ENCODE peak calls at places on chromosomes 5 and 9, in five cellular contexts. One of them, this sample, is unnamed. For H3K4me1, the result is how much of the 10 kb centered on the place peaks cover.

GRCh38 chr5:77995793-77996409 is 219.8 kb upstream of the TBCA start:
- DNase-seq in IMR-90: no peak
- DNase-seq in ovary: no peak
- DNase-seq in pancreas: no peak
- DNase-seq in tibial nerve: no peak
- DNase-seq in this sample: no peak

GRCh38 chr9:128456613-128457061 is 831 bp downstream of the ODF2 start:
- DNase-seq in tibial nerve: peak
- DNase-seq in IMR-90: peak
- DNase-seq in pancreas: peak
- DNase-seq in ovary: peak
- DNase-seq in this sample: peak

GRCh38 chr9:87714819-87715218 is 11.1 kb upstream of the CTSL start:
- DNase-seq in ovary: peak
- DNase-seq in tibial nerve: peak
- DNase-seq in IMR-90: peak
- DNase-seq in pancreas: no peak
- DNase-seq in this sample: no peak

GRCh38 chr5:96808868-96809558 is 1.3 kb upstream of the ERAP1 start:
- DNase-seq in ovary: no peak
- DNase-seq in tibial nerve: no peak
- DNase-seq in pancreas: no peak
- DNase-seq in IMR-90: no peak
- DNase-seq in this sample: no peak

GRCh38 chr9:32703635-32704034 is 68.2 kb upstream of the TAF1L start:
- DNase-seq in ovary: no peak
- DNase-seq in IMR-90: no peak
- DNase-seq in tibial nerve: no peak
- DNase-seq in pancreas: no peak
- DNase-seq in this sample: no peak

GRCh38 chr9:127788337-127789011 is 2.6 kb downstream of the CDK9 start:
- DNase-seq in pancreas: peak
- DNase-seq in IMR-90: no peak
- DNase-seq in tibial nerve: no peak
- DNase-seq in ovary: no peak
- DNase-seq in this sample: no peak

GRCh38 chr5:369151-369939 is 47.8 kb downstream of the AHRR start:
- DNase-seq in IMR-90: peak
- DNase-seq in tibial nerve: peak
- DNase-seq in pancreas: no peak
- DNase-seq in ovary: no peak
- DNase-seq in this sample: no peak

GRCh38 chr9:138099803-138100598 is 222.4 kb downstream of the CACNA1B start:
- DNase-seq in ovary: no peak
- DNase-seq in IMR-90: no peak
- DNase-seq in tibial nerve: no peak
- DNase-seq in pancreas: peak
- DNase-seq in this sample: no peak

GRCh38 chr5:32439086-32439642 is 5.4 kb downstream of the ZFR start:
- DNase-seq in IMR-90: no peak
- DNase-seq in pancreas: no peak
- DNase-seq in tibial nerve: no peak
- DNase-seq in ovary: no peak
- DNase-seq in this sample: no peak

GRCh38 chr5:179325296-179326031 is 19.8 kb downstream of the ADAMTS2 start:
- DNase-seq in IMR-90: no peak
- DNase-seq in ovary: no peak
- DNase-seq in pancreas: peak
- DNase-seq in tibial nerve: no peak
- DNase-seq in this sample: peak

GRCh38 chr9:126147620-126148522 is 178.8 kb upstream of the MVB12B start:
- DNase-seq in ovary: no peak
- DNase-seq in tibial nerve: peak
- DNase-seq in IMR-90: no peak
- DNase-seq in pancreas: no peak
- DNase-seq in this sample: no peak

GRCh38 chr9:97419315-97419867 is 7.5 kb downstream of the TDRD7 start:
- DNase-seq in tibial nerve: no peak
- DNase-seq in ovary: no peak
- DNase-seq in pancreas: no peak
- DNase-seq in IMR-90: peak
- DNase-seq in this sample: no peak

GRCh38 chr9:89603629-89604462 is 966 bp upstream of the GADD45G start:
- DNase-seq in ovary: peak
- DNase-seq in tibial nerve: peak
- DNase-seq in pancreas: peak
- DNase-seq in IMR-90: peak
- DNase-seq in this sample: no peak

GRCh38 chr9:116687762-116688160 is 656 bp downstream of the TRIM32 start:
- DNase-seq in IMR-90: no peak
- DNase-seq in pancreas: no peak
- DNase-seq in ovary: no peak
- DNase-seq in tibial nerve: no peak
- DNase-seq in this sample: no peak

GRCh38 chr9:91422832-91423711 is 560 bp downstream of the NFIL3 start:
- DNase-seq in pancreas: peak
- DNase-seq in IMR-90: peak
- DNase-seq in tibial nerve: peak
- DNase-seq in ovary: peak
- DNase-seq in this sample: no peak

GRCh38 chr9:135484460-135485277 is 5.1 kb downstream of the PPP1R26 start:
- DNase-seq in tibial nerve: no peak
- DNase-seq in pancreas: no peak
- DNase-seq in IMR-90: no peak
- DNase-seq in ovary: no peak
- DNase-seq in this sample: no peak

GRCh38 chr5:50768650-50769049 is 102.2 kb downstream of the PARP8 start:
- DNase-seq in IMR-90: no peak
- DNase-seq in ovary: no peak
- DNase-seq in tibial nerve: no peak
- DNase-seq in pancreas: no peak
- DNase-seq in this sample: no peak

GRCh38 chr5:135127604-135128240 is 93.7 kb upstream of the PITX1 start:
- DNase-seq in IMR-90: peak
- DNase-seq in tibial nerve: no peak
- DNase-seq in pancreas: no peak
- DNase-seq in ovary: no peak
- DNase-seq in this sample: peak

GRCh38 chr9:104745852-104746251 is 1.6 kb upstream of the NIPSNAP3A start:
- DNase-seq in tibial nerve: no peak
- DNase-seq in IMR-90: no peak
- DNase-seq in pancreas: no peak
- DNase-seq in ovary: no peak
- DNase-seq in this sample: no peak

GRCh38 chr5:174320051-174320450 is 274.5 kb downstream of the NSG2 start:
- DNase-seq in tibial nerve: no peak
- DNase-seq in pancreas: no peak
- DNase-seq in IMR-90: no peak
- DNase-seq in ovary: no peak
- DNase-seq in this sample: no peak

GRCh38 chr5:156581725-156582124 is 254.8 kb downstream of the SGCD start:
- DNase-seq in pancreas: no peak
- DNase-seq in tibial nerve: no peak
- DNase-seq in ovary: no peak
- DNase-seq in IMR-90: no peak
- DNase-seq in this sample: no peak

GRCh38 chr5:65828507-65828906 is 97.9 kb upstream of the ERBIN start:
- DNase-seq in IMR-90: peak
- DNase-seq in ovary: no peak
- DNase-seq in tibial nerve: no peak
- DNase-seq in pancreas: no peak
- DNase-seq in this sample: no peak

GRCh38 chr9:33354651-33355211 is 47.6 kb downstream of the AQP7 start:
- DNase-seq in tibial nerve: no peak
- DNase-seq in pancreas: no peak
- DNase-seq in ovary: peak
- DNase-seq in IMR-90: peak
- DNase-seq in this sample: no peak

GRCh38 chr9:78566948-78567675 is 270.2 kb downstream of the PSAT1 start:
- DNase-seq in pancreas: no peak
- DNase-seq in tibial nerve: no peak
- DNase-seq in IMR-90: peak
- DNase-seq in ovary: no peak
- DNase-seq in this sample: no peak

GRCh38 chr9:109717342-109717741 is 62.7 kb upstream of the PALM2AKAP2 start:
- DNase-seq in ovary: no peak
- DNase-seq in tibial nerve: no peak
- DNase-seq in IMR-90: peak
- DNase-seq in pancreas: no peak
- DNase-seq in this sample: no peak

GRCh38 chr9:105957830-105958229 is 263.5 kb downstream of the TMEM38B start:
- DNase-seq in ovary: no peak
- DNase-seq in tibial nerve: no peak
- DNase-seq in pancreas: no peak
- DNase-seq in IMR-90: no peak
- DNase-seq in this sample: no peak

GRCh38 chr5:11504083-11504785 is 400.0 kb downstream of the CTNND2 start:
- DNase-seq in ovary: no peak
- DNase-seq in IMR-90: no peak
- DNase-seq in tibial nerve: no peak
- DNase-seq in pancreas: no peak
- DNase-seq in this sample: no peak

GRCh38 chr9:91817493-91818225 is 132.4 kb downstream of the ROR2 start:
- DNase-seq in IMR-90: peak
- DNase-seq in tibial nerve: no peak
- DNase-seq in pancreas: no peak
- DNase-seq in ovary: peak
- DNase-seq in this sample: no peak

GRCh38 chr5:109939109-109939682 is 249.5 kb downstream of the MAN2A1 start:
- DNase-seq in IMR-90: peak
- DNase-seq in tibial nerve: no peak
- DNase-seq in pancreas: no peak
- DNase-seq in ovary: no peak
- DNase-seq in this sample: no peak

GRCh38 chr9:346114-346513 is 131.4 kb downstream of the DOCK8 start:
- DNase-seq in ovary: no peak
- DNase-seq in tibial nerve: no peak
- DNase-seq in pancreas: no peak
- DNase-seq in IMR-90: no peak
- DNase-seq in this sample: no peak

GRCh38 chr5:98268162-98268860 is 505.2 kb upstream of the RGMB start:
- DNase-seq in pancreas: no peak
- DNase-seq in tibial nerve: no peak
- DNase-seq in IMR-90: no peak
- DNase-seq in ovary: no peak
- DNase-seq in this sample: no peak

GRCh38 chr5:42591026-42591425 is 165.6 kb upstream of the CCDC152 start:
- DNase-seq in ovary: peak
- DNase-seq in IMR-90: no peak
- DNase-seq in pancreas: no peak
- DNase-seq in tibial nerve: no peak
- DNase-seq in this sample: no peak

GRCh38 chr9:79630521-79631403 is 59.0 kb downstream of the TLE4 start:
- DNase-seq in pancreas: no peak
- DNase-seq in IMR-90: no peak
- DNase-seq in ovary: no peak
- DNase-seq in tibial nerve: no peak
- DNase-seq in this sample: no peak

GRCh38 chr9:26462213-26462612 is 430.4 kb downstream of the CAAP1 start:
- DNase-seq in pancreas: no peak
- DNase-seq in IMR-90: no peak
- DNase-seq in tibial nerve: no peak
- DNase-seq in ovary: no peak
- DNase-seq in this sample: no peak

GRCh38 chr5:7869474-7870136 is 657 bp downstream of the MTRR start:
- DNase-seq in tibial nerve: no peak
- DNase-seq in ovary: no peak
- DNase-seq in pancreas: no peak
- DNase-seq in IMR-90: no peak
- DNase-seq in this sample: no peak

GRCh38 chr5:117788596-117788995 is 1199.8 kb downstream of the DTWD2 start:
- DNase-seq in tibial nerve: no peak
- DNase-seq in pancreas: no peak
- DNase-seq in IMR-90: peak
- DNase-seq in ovary: no peak
- DNase-seq in this sample: no peak
- H3K4me1 ChIP-seq in tibial nerve: under half
- H3K4me1 ChIP-seq in pancreas: under half
- H3K4me1 ChIP-seq in IMR-90: under half
- H3K4me1 ChIP-seq in ovary: under half
- H3K4me1 ChIP-seq in this sample: under half

GRCh38 chr9:29969856-29970647 is 2396.8 kb upstream of the C9orf72 start:
- DNase-seq in ovary: no peak
- DNase-seq in tibial nerve: no peak
- DNase-seq in pancreas: peak
- DNase-seq in IMR-90: no peak
- DNase-seq in this sample: no peak
- TF ChIP-seq CTCF in ovary: no peak
- TF ChIP-seq CTCF in tibial nerve: no peak
- TF ChIP-seq CTCF in pancreas: no peak
- TF ChIP-seq CTCF in IMR-90: no peak
- TF ChIP-seq CTCF in this sample: no peak

GRCh38 chr9:4110562-4110961 is 189.3 kb downstream of the GLIS3 start:
- DNase-seq in tibial nerve: no peak
- DNase-seq in IMR-90: no peak
- DNase-seq in ovary: no peak
- DNase-seq in pancreas: no peak
- DNase-seq in this sample: no peak
- H3K4me3 ChIP-seq in tibial nerve: no peak
- H3K4me3 ChIP-seq in IMR-90: no peak
- H3K4me3 ChIP-seq in ovary: no peak
- H3K4me3 ChIP-seq in pancreas: no peak
- H3K4me3 ChIP-seq in this sample: no peak

GRCh38 chr5:151707566-151707965 is 20.9 kb upstream of the SPARC start:
- DNase-seq in ovary: no peak
- DNase-seq in tibial nerve: no peak
- DNase-seq in pancreas: no peak
- DNase-seq in IMR-90: no peak
- DNase-seq in this sample: no peak

GRCh38 chr5:151708126-151708525 is 21.4 kb upstream of the SPARC start:
- DNase-seq in ovary: no peak
- DNase-seq in tibial nerve: no peak
- DNase-seq in pancreas: no peak
- DNase-seq in IMR-90: no peak
- DNase-seq in this sample: no peak

GRCh38 chr5:151709109-151709735 is 22.5 kb upstream of the SPARC start:
- DNase-seq in pancreas: no peak
- DNase-seq in ovary: no peak
- DNase-seq in IMR-90: no peak
- DNase-seq in tibial nerve: no peak
- DNase-seq in this sample: no peak

GRCh38 chr5:151703780-151704179 is 17.1 kb upstream of the SPARC start:
- DNase-seq in IMR-90: no peak
- DNase-seq in pancreas: no peak
- DNase-seq in tibial nerve: no peak
- DNase-seq in ovary: no peak
- DNase-seq in this sample: no peak

DNA sequence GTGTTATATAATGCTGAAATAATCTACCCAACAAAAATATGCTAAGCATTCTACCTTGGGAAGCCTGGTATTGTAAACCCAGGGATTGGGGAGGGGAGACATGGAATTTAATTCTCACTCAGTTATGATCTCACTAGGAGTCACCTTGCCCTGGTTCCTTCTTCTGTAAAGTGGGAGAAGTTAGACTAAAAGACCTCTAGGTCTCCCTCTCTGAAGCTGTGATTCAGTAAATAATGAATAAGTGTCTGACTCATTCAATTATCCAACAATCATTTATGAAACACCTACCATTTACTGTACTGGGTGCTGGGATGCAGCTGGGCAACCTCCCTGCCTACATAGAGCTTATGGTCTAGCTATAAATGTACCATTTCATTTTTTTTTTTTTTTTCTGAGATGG is 20.2 kb upstream of the SPARC start:
- DNase-seq in ovary: no peak
- DNase-seq in pancreas: no peak
- DNase-seq in IMR-90: peak
- DNase-seq in tibial nerve: no peak
- DNase-seq in this sample: no peak
- H3K4me1 ChIP-seq in ovary: under half
- H3K4me1 ChIP-seq in pancreas: under half
- H3K4me1 ChIP-seq in IMR-90: under half
- H3K4me1 ChIP-seq in tibial nerve: under half
- H3K4me1 ChIP-seq in this sample: under half